ENCODE peak calls at places on chromosomes 13 and 19, in four cellular contexts. F is GM12878, K is HepG2, T is K562. M is an unnamed sample.

GRCh38 chr13:95536629-95537241 is 15.8 kb upstream of the CLDN10 start:
- DNase-seq in T (peak), K (no peak), F (no peak), M (peak)

GRCh38 chr13:83906240-83906820 is 24.1 kb upstream of the SLITRK1 start:
- DNase-seq in K (no peak), T (no peak), F (no peak), M (no peak)

GRCh38 chr19:56504581-56504980 is 3.1 kb upstream of the ZNF471 start:
- DNase-seq in F (no peak), T (no peak), K (no peak), M (no peak)

GRCh38 chr19:8363803-8364771 is at the start of gene ANGPTL4:
- DNase-seq in T (peak), K (no peak), F (no peak), M (peak)

GRCh38 chr19:17248011-17248776 is 2.5 kb upstream of the NR2F6 start:
- DNase-seq in K (peak), T (no peak), F (no peak), M (no peak)

GRCh38 chr13:28954810-28955209 is 134.7 kb downstream of the MTUS2 start:
- DNase-seq in T (no peak), F (no peak), K (no peak), M (no peak)

GRCh38 chr19:47607564-47608073 is 1.3 kb upstream of the BICRA start:
- DNase-seq in T (no peak), F (no peak), K (no peak), M (no peak)

GRCh38 chr19:1748115-1748702 is 5.1 kb upstream of the ONECUT3 start:
- DNase-seq in T (no peak), K (no peak), F (no peak), M (peak)

GRCh38 chr13:64755961-64756360 is 2474.2 kb downstream of the PCDH9 start:
- DNase-seq in K (no peak), F (no peak), T (no peak), M (no peak)

GRCh38 chr19:45913874-45914830 is at the start of gene NANOS2:
- DNase-seq in T (peak), K (peak), F (no peak), M (no peak)

GRCh38 chr13:100439247-100439955 is 149.2 kb downstream of the GGACT start:
- DNase-seq in T (no peak), K (no peak), F (no peak), M (peak)

GRCh38 chr19:48780684-48781391 is 25.5 kb downstream of the FGF21 start:
- DNase-seq in T (peak), F (peak), K (peak), M (no peak)

GRCh38 chr19:39136225-39136940 is 10.8 kb downstream of the PAK4 start:
- DNase-seq in T (no peak), K (no peak), F (no peak), M (no peak)

GRCh38 chr13:27381601-27382000 is 42.8 kb upstream of the GTF3A start:
- DNase-seq in K (no peak), T (no peak), F (no peak), M (no peak)

GRCh38 chr13:62875118-62875640 is 1459.5 kb upstream of the PCDH20 start:
- DNase-seq in T (no peak), K (no peak), F (no peak), M (no peak)

GRCh38 chr13:49220856-49221614 is 897 bp downstream of the MLNR start:
- DNase-seq in K (no peak), F (no peak), T (no peak), M (no peak)

GRCh38 chr19:5935473-5936307 is 21.6 kb downstream of the CAPS start:
- DNase-seq in F (no peak), K (no peak), T (no peak), M (no peak)

GRCh38 chr19:369256-369655 is 24.7 kb upstream of the MIER2 start:
- DNase-seq in F (no peak), K (no peak), T (no peak), M (no peak)

GRCh38 chr13:42926555-42926954 is 65.5 kb downstream of the EPSTI1 start:
- DNase-seq in F (no peak), T (no peak), K (no peak), M (no peak)

GRCh38 chr19:35643255-35644205 is 2.0 kb downstream of the ETV2 start:
- DNase-seq in K (peak), T (peak), F (peak), M (peak)

GRCh38 chr13:79393564-79394249 is 12.3 kb downstream of the RBM26 start:
- DNase-seq in K (peak), T (peak), F (no peak), M (no peak)

GRCh38 chr19:15291089-15291488 is 41.2 kb downstream of the BRD4 start:
- DNase-seq in K (no peak), T (no peak), F (no peak), M (no peak)

GRCh38 chr19:2777952-2778683 is 5.0 kb downstream of the SGTA start:
- DNase-seq in F (no peak), T (no peak), K (no peak), M (no peak)

GRCh38 chr13:102401305-102401704 is 543 bp downstream of the FGF14 start:
- DNase-seq in T (no peak), F (no peak), K (no peak), M (no peak)

GRCh38 chr13:87498681-87499080 is 172.5 kb upstream of the SLITRK5 start:
- DNase-seq in T (no peak), F (no peak), K (peak), M (no peak)

GRCh38 chr19:33404916-33405315 is 31.4 kb downstream of the CEBPG start:
- DNase-seq in F (no peak), T (no peak), K (no peak), M (no peak)

GRCh38 chr19:55210120-55210493 is 806 bp upstream of the PTPRH start:
- DNase-seq in F (no peak), T (peak), K (peak), M (peak)

GRCh38 chr13:34748078-34748477 is 194.0 kb upstream of the NBEA start:
- DNase-seq in F (no peak), T (no peak), K (no peak), M (no peak)

GRCh38 chr13:59391696-59392095 is 772.0 kb downstream of the DIAPH3 start:
- DNase-seq in F (peak), T (peak), K (peak), M (peak)

GRCh38 chr19:46413262-46414031 is at the start of gene CCDC8:
- DNase-seq in T (peak), K (no peak), F (no peak), M (no peak)

GRCh38 chr19:3080281-3080680 is 13.9 kb upstream of the GNA11 start:
- DNase-seq in F (no peak), T (peak), K (no peak), M (no peak)

GRCh38 chr19:33241530-33242101 is 16.0 kb upstream of the SLC7A10 start:
- DNase-seq in F (no peak), K (no peak), T (peak), M (peak)

GRCh38 chr19:58581227-58582141 is 8.3 kb upstream of the MZF1 start:
- DNase-seq in K (peak), T (peak), F (no peak), M (peak)

GRCh38 chr19:49011194-49011593 is 5.7 kb downstream of the LHB start:
- DNase-seq in K (no peak), F (no peak), T (no peak), M (no peak)

GRCh38 chr19:5585461-5586299 is 17.9 kb upstream of the TINCR start:
- DNase-seq in T (peak), K (no peak), F (no peak), M (no peak)

GRCh38 chr13:110813646-110814624 is 100.4 kb downstream of the ING1 start:
- DNase-seq in K (no peak), T (no peak), F (no peak), M (peak)

GRCh38 chr19:7293795-7294570 is at the start of gene INSR:
- DNase-seq in F (peak), K (peak), T (peak), M (peak)

GRCh38 chr13:112245959-112246358 is 130.2 kb upstream of the SPACA7 start:
- DNase-seq in T (no peak), F (no peak), K (no peak), M (no peak)

GRCh38 chr13:103839460-103839859 is 773.2 kb upstream of the SLC10A2 start:
- DNase-seq in K (no peak), T (no peak), F (no peak), M (no peak)
- TF ChIP-seq EP300 in K (no peak), T (no peak), F (no peak), M (no peak)

GRCh38 chr19:10467104-10467706 is 36.0 kb downstream of the KEAP1 start:
- DNase-seq in T (no peak), F (no peak), K (no peak), M (no peak)

GRCh38 chr19:10473192-10473591 is 30.0 kb downstream of the KEAP1 start:
- DNase-seq in T (no peak), F (no peak), K (no peak), M (no peak)

GRCh38 chr19:10468133-10468532 is 35.0 kb downstream of the KEAP1 start:
- DNase-seq in T (no peak), K (no peak), F (no peak), M (no peak)

GRCh38 chr19:10474962-10475451 is 28.1 kb downstream of the KEAP1 start:
- DNase-seq in T (peak), F (no peak), K (no peak), M (no peak)

DNA sequence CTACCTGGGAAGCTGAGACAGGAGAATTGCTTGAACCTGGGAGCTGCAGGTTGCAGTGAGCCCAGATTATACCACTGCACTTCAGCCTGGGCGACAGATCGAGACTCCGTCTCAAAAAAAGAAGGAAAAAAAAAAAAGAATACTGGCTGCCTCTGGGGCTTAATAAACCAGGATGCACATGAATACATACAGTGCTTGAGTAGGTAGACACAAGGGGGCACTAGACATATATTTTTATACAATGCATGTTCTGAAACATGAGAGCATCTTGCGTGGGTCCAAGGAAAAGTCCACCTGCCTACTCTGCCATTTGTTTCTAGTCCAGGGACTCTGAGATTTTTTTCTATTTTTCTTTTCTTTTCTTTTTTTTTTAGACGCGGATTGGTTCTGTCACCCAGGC is 31.2 kb downstream of the KEAP1 start:
- DNase-seq in T (peak), K (peak), F (no peak), M (peak)
- TF ChIP-seq MYC in T (no peak), K (no peak), F (no peak), M (no peak)

GRCh38 chr13:75021151-75021550 is 460.8 kb downstream of the TBC1D4 start:
- DNase-seq in K (no peak), T (no peak), F (no peak), M (no peak)
- TF ChIP-seq EP300 in K (no peak), T (no peak), F (no peak), M (no peak)

GRCh38 chr19:13096968-13097330 is 5.7 kb downstream of the LYL1 start:
- DNase-seq in K (no peak), T (peak), F (no peak), M (no peak)

GRCh38 chr19:13094285-13094595 is 8.4 kb downstream of the LYL1 start:
- DNase-seq in F (no peak), T (no peak), K (no peak), M (no peak)

GRCh38 chr19:13094771-13095392 is 7.8 kb downstream of the LYL1 start:
- DNase-seq in K (no peak), T (peak), F (no peak), M (no peak)

GRCh38 chr19:13095934-13096890 is 6.4 kb downstream of the LYL1 start:
- DNase-seq in F (no peak), T (peak), K (peak), M (peak)

GRCh38 chr19:13095393-13095784 is 7.3 kb downstream of the LYL1 start:
- DNase-seq in F (no peak), K (no peak), T (no peak), M (no peak)
- TF ChIP-seq MYC in F (no peak), K (no peak), T (no peak), M (no peak)

GRCh38 chr19:50695251-50696064 is 24.1 kb downstream of the SHANK1 start:
- DNase-seq in K (no peak), F (no peak), T (peak), M (no peak)
- TF ChIP-seq EP300 in K (no peak), F (no peak), T (no peak), M (no peak)